ENCODE peak calls at places on chromosomes 3 and 15, in four cellular contexts. T, A, S and N are unnamed samples.
A peak's percentile ranks its signal among the peaks of the same experiment; 100 is the strongest.

GRCh38 chr3:46429250-46429649 is 22.2 kb downstream of the CCRL2 start:
- DNase-seq in T (no peak), A (no peak), S (no peak), N (no peak)

GRCh38 chr3:16728762-16729745 is 123.8 kb upstream of the DAZL start:
- DNase-seq in T (no peak), A (no peak), S (no peak), N (no peak)

GRCh38 chr3:34175636-34176186 is 377.3 kb downstream of the PDCD6IP start:
- DNase-seq in T (no peak), A (no peak), S (no peak), N (no peak)

GRCh38 chr3:125072310-125072709 is 16.5 kb upstream of the HEG1 start:
- DNase-seq in T (no peak), A (no peak), S (no peak), N (no peak)

GRCh38 chr3:129618186-129618820 is 11.8 kb upstream of the PLXND1 start:
- DNase-seq in T (no peak), A (no peak), S (peak; percentile 21), N (no peak)

GRCh38 chr3:34988296-34988695 is 651.0 kb upstream of the ARPP21 start:
- DNase-seq in T (no peak), A (no peak), S (no peak), N (no peak)

GRCh38 chr3:59180006-59180405 is 130.2 kb upstream of the CFAP20DC start:
- DNase-seq in T (no peak), A (no peak), S (no peak), N (no peak)

GRCh38 chr15:62502451-62502850 is 337.4 kb upstream of the C2CD4B start:
- DNase-seq in T (no peak), A (no peak), S (no peak), N (no peak)

GRCh38 chr15:55005679-55006078 is 191.1 kb downstream of the RSL24D1 start:
- DNase-seq in T (no peak), A (no peak), S (no peak), N (no peak)

GRCh38 chr15:39459538-39459937 is 121.3 kb upstream of the THBS1 start:
- DNase-seq in T (no peak), A (no peak), S (no peak), N (no peak)

GRCh38 chr3:33060609-33061337 is 36.2 kb downstream of the GLB1 start:
- DNase-seq in T (no peak), A (peak; percentile 18), S (no peak), N (no peak)

GRCh38 chr3:107124885-107125284 is 252.4 kb upstream of the CCDC54 start:
- DNase-seq in T (no peak), A (no peak), S (peak; percentile 63), N (no peak)

GRCh38 chr3:54132685-54133084 is 10.3 kb downstream of the CACNA2D3 start:
- DNase-seq in T (no peak), A (no peak), S (no peak), N (no peak)

GRCh38 chr3:212432-212831 is 15.9 kb downstream of the CHL1 start:
- DNase-seq in T (no peak), A (no peak), S (no peak), N (no peak)

GRCh38 chr3:8301977-8302589 is 199.5 kb upstream of the LMCD1 start:
- DNase-seq in T (no peak), A (no peak), S (no peak), N (no peak)

GRCh38 chr3:79263423-79263822 is 504.4 kb downstream of the ROBO1 start:
- DNase-seq in T (no peak), A (no peak), S (no peak), N (no peak)

GRCh38 chr3:79268422-79268821 is 499.4 kb downstream of the ROBO1 start:
- DNase-seq in T (no peak), A (no peak), S (no peak), N (no peak)

GRCh38 chr3:79264892-79265291 is 502.9 kb downstream of the ROBO1 start:
- DNase-seq in T (no peak), A (no peak), S (no peak), N (no peak)
- TF ChIP-seq CTCF in T (no peak), A (no peak), S (no peak), N (no peak)

GRCh38 chr3:108407858-108408257 is 102.5 kb downstream of the MYH15 start:
- DNase-seq in T (no peak), A (no peak), S (no peak), N (no peak)
- H3K9me3 ChIP-seq in T (no peaks in the 10 kb centered on the region), A (no peaks in the 10 kb centered on the region), S (no peaks in the 10 kb centered on the region), N (no peaks in the 10 kb centered on the region)

GRCh38 chr3:126654571-126655393 is at the start of gene TXNRD3:
- DNase-seq in T (peak; percentile 74), A (peak; percentile 91), S (peak; percentile 88), N (peak; percentile 89)
- H3K4me3 ChIP-seq in T (peak within 1 kb of the TSS; percentile 83), A (peak within 1 kb of the TSS; percentile 49), S (peak within 1 kb of the TSS; percentile 86), N (peak within 1 kb of the TSS; percentile 76)

DNA sequence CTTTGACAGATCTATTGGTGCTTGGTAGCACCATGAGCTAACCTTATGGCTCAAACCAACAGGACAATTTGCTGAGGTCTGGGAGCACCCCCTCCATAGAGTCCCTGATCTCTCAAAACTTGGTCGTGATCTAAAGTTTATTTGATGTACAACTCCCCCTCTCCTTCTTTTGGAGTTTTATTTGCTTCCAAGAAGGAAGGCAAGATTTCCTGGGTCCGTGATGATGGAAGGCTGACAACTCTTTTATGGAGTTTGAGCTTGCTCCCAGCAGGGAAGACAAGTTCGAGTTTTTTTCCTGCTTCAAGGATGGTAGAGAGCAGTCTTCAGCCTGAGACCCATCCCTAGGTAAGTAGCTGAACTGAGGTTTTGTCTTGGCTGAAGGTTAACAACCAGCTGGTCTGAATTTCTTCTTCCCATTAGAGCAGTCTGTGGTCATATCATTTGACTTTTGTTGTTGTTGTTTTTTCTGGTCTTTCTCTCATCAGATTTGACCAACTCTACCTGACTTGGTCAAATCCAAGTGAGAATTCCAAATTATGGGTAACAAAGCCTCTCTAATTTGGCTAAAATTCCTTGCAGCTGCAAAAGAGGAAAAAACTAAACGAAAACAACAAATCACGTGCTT is 2.8 kb upstream of the MUC20 start:
- DNase-seq in T (no peak), A (no peak), S (no peak), N (no peak)
- TF ChIP-seq CTCF in T (no peak), A (no peak), S (no peak), N (no peak)

GRCh38 chr3:114799789-114800188 is 347.3 kb downstream of the ZBTB20 start:
- DNase-seq in T (no peak), A (no peak), S (no peak), N (no peak)

GRCh38 chr3:114809668-114810413 is 337.2 kb downstream of the ZBTB20 start:
- DNase-seq in T (no peak), A (no peak), S (no peak), N (no peak)

GRCh38 chr3:114803042-114803695 is 343.9 kb downstream of the ZBTB20 start:
- DNase-seq in T (no peak), A (no peak), S (no peak), N (no peak)

GRCh38 chr3:114800272-114800671 is 346.8 kb downstream of the ZBTB20 start:
- DNase-seq in T (no peak), A (no peak), S (no peak), N (no peak)

DNA sequence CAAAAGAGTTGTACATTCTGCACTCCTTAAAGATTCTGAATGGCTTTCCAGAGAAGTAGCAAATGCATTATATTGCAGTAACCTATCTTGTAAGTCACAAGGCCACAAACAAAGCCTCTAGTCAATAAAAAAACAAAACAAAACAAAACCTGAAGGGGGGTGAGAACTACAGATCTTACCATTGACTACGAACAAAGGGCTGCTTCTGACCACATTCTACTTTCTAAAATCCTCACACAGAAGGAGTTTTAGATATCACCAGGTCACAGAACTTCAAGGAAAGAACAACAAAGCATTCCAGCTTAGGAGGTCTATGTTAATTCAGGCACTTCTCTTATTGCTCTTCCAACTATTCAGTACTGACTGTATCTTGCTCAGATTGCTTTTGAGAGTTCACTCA is 343.0 kb downstream of the ZBTB20 start:
- DNase-seq in T (no peak), A (no peak), S (no peak), N (no peak)
- H3K9me3 ChIP-seq in T (no peaks in the 10 kb centered on the region), A (no peaks in the 10 kb centered on the region), S (peaks cover 10% of the 10 kb centered on the region), N (no peaks in the 10 kb centered on the region)